ENCODE peak calls at places on chromosome 21, in four cellular contexts. G is K562, N is GM12878, A is HepG2. M is an unnamed sample.

GRCh38 chr21:16085436-16085835 is 355.7 kb downstream of the USP25 start:
- DNase-seq in G (no peak), N (no peak), A (no peak), M (no peak)

GRCh38 chr21:33290441-33290840 is 24.3 kb downstream of the IL10RB start:
- DNase-seq in G (no peak), N (no peak), A (no peak), M (no peak)

GRCh38 chr21:17925000-17925610 is 105.9 kb upstream of the C21orf91 start:
- DNase-seq in G (peak; percentile 66), N (peak; percentile 33), A (peak; percentile 63), M (peak; percentile 64)

GRCh38 chr21:24895885-24896734 is 711.2 kb downstream of the MRPL39 start:
- DNase-seq in G (no peak), N (peak; percentile 49), A (no peak), M (peak; percentile 1)

GRCh38 chr21:23160914-23161313 is 2162.7 kb downstream of the NCAM2 start:
- DNase-seq in G (no peak), N (no peak), A (no peak), M (peak; percentile 3)

GRCh38 chr21:19547951-19548635 is 1144.5 kb upstream of the TMPRSS15 start:
- DNase-seq in G (no peak), N (no peak), A (no peak), M (no peak)

GRCh38 chr21:25323356-25323949 is 283.8 kb downstream of the MRPL39 start:
- DNase-seq in G (no peak), N (no peak), A (no peak), M (no peak)

GRCh38 chr21:26776320-26777021 is 68.7 kb downstream of the ADAMTS1 start:
- DNase-seq in G (no peak), N (no peak), A (no peak), M (no peak)

GRCh38 chr21:42315296-42315891 is at the start of gene TFF3:
- DNase-seq in G (no peak), N (no peak), A (peak; percentile 84), M (no peak)

GRCh38 chr21:39111928-39112327 is 71.3 kb downstream of the PSMG1 start:
- DNase-seq in G (no peak), N (no peak), A (no peak), M (no peak)

GRCh38 chr21:38095220-38095619 is 161.6 kb upstream of the KCNJ15 start:
- DNase-seq in G (peak; percentile 38), N (no peak), A (no peak), M (no peak)

GRCh38 chr21:39033878-39034589 is 149.2 kb downstream of the PSMG1 start:
- DNase-seq in G (no peak), N (no peak), A (peak; percentile 98), M (no peak)

GRCh38 chr21:26563977-26564503 is 9.0 kb downstream of the CYYR1 start:
- DNase-seq in G (no peak), N (no peak), A (no peak), M (no peak)

GRCh38 chr21:38952890-38953289 is 147.2 kb downstream of the ETS2 start:
- DNase-seq in G (no peak), N (no peak), A (no peak), M (no peak)

GRCh38 chr21:20822559-20823133 is 175.6 kb upstream of the NCAM2 start:
- DNase-seq in G (no peak), N (no peak), A (no peak), M (no peak)

GRCh38 chr21:24955275-24955961 is 651.9 kb downstream of the MRPL39 start:
- DNase-seq in G (no peak), N (peak; percentile 82), A (no peak), M (no peak)

GRCh38 chr21:17523007-17523451 is 10.2 kb downstream of the CXADR start:
- DNase-seq in G (no peak), N (no peak), A (peak; percentile 99), M (no peak)

GRCh38 chr21:42310411-42311001 is 4.7 kb downstream of the TFF3 start:
- DNase-seq in G (no peak), N (no peak), A (no peak), M (no peak)

GRCh38 chr21:33937931-33938339 is 22.3 kb upstream of the ATP5PO start:
- DNase-seq in G (no peak), N (no peak), A (no peak), M (no peak)

GRCh38 chr21:36891123-36891522 is 75.3 kb downstream of the HLCS start:
- DNase-seq in G (no peak), N (no peak), A (no peak), M (no peak)

GRCh38 chr21:36706951-36707762 is 8.2 kb downstream of the SIM2 start:
- DNase-seq in G (no peak), N (no peak), A (no peak), M (peak; percentile 57)

GRCh38 chr21:27759091-27759659 is 792.3 kb upstream of the ADAMTS5 start:
- DNase-seq in G (no peak), N (no peak), A (no peak), M (no peak)

GRCh38 chr21:21019681-21020080 is 21.5 kb downstream of the NCAM2 start:
- DNase-seq in G (no peak), N (no peak), A (no peak), M (no peak)

GRCh38 chr21:31502537-31503143 is 156.9 kb upstream of the SOD1 start:
- DNase-seq in G (no peak), N (no peak), A (no peak), M (no peak)

GRCh38 chr21:14012409-14012808 is 198.3 kb downstream of the LIPI start:
- DNase-seq in G (no peak), N (no peak), A (no peak), M (no peak)

GRCh38 chr21:38505654-38506523 is 7.6 kb upstream of the ERG start:
- DNase-seq in G (peak; percentile 31), N (no peak), A (peak; percentile 62), M (peak; percentile 56)

GRCh38 chr21:35326677-35327076 is 277.6 kb upstream of the RUNX1 start:
- DNase-seq in G (no peak), N (no peak), A (no peak), M (no peak)

GRCh38 chr21:35325953-35326352 is 276.9 kb upstream of the RUNX1 start:
- DNase-seq in G (peak; percentile 29), N (no peak), A (no peak), M (no peak)

GRCh38 chr21:35323947-35324346 is 274.8 kb upstream of the RUNX1 start:
- DNase-seq in G (no peak), N (no peak), A (no peak), M (peak; percentile 54)

GRCh38 chr21:35321322-35322200 is 272.5 kb upstream of the RUNX1 start:
- DNase-seq in G (no peak), N (no peak), A (no peak), M (no peak)

DNA sequence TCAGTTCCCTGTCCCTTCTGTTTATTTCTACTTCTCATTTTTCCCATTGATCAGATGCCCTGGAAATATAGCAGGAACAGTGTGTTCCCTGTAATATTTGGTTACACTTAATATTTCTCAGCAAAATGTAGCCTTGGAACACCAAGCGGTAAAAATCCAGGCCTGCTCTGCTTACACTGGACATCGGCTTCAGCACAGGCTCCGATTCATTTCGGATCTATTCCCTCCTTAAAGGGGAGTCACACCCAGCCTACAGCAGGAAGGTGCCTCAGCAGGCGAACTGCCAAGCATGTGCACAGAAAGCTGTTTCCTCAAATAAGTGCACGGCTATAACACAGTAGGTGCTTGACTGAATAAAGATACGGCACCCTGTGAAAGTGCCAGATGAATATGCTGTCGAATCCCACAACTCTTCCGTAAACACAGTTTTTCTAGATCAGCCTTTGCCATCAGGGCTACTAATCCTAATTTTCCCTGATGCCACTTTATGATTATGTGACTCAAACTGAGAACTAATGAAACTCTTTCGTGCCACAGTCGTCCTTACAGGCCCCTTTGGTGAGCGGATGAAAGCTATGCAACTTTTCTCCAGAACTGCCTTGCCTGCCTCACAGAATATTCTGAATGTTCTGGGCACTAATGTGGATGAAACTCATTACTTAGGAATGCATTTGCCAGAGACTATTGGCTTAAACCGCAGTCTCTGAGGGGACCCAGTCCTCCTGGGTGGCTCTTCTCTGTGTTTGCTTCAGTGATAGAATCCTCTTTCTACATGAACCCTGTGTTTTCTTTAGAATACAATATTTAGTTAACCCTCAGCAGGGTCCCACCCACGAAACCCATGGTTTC is 275.5 kb upstream of the RUNX1 start:
- DNase-seq in G (no peak), N (no peak), A (no peak), M (no peak)
- TF ChIP-seq EP300 in G (no peak), N (no peak), A (no peak), M (no peak)

GRCh38 chr21:41251961-41252642 is 64.5 kb upstream of the FAM3B start:
- DNase-seq in G (no peak), N (no peak), A (no peak), M (no peak)
- TF ChIP-seq ZBTB33 in G (no peak), N (no peak), A (no peak), M (no peak)

DNA sequence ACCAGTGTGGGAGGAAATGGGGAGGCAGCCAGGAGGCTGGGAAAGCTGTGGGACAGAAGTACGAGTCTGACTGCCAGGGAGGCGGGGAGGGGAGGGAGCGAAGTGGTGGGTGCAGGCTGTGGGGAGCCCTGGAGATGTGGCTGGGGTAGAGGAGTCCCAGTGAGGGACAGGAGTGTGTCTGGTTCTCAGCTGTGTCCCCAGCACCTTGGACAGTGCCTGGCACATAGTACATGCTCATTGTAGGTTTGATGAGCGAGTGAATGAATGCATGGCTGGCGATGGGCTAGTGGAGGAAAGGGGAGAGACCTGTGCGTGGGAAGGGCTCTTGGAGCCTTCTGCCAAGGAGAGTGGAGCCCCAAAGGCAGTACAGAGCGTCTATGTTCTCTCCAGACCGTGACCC is 104.1 kb downstream of the SIK1 start:
- DNase-seq in G (no peak), N (no peak), A (no peak), M (no peak)
- TF ChIP-seq EP300 in G (no peak), N (no peak), A (no peak), M (no peak)

GRCh38 chr21:45374826-45375455 is 30.0 kb upstream of the COL18A1 start:
- DNase-seq in G (no peak), N (no peak), A (no peak), M (no peak)
- TF ChIP-seq ZBTB33 in G (no peak), N (no peak), A (no peak), M (no peak)

M was measured in SK-N-SH.